ENCODE peak calls at places on chromosomes 2 and 18, in five cellular contexts. One of them, this sample, is unnamed.

GRCh38 chr18:59149416-59149815 is 9.7 kb downstream of the SEC11C start:
- DNase-seq in AG04449: no peak
- DNase-seq in NCI-H2029 treated with DMSO at 0.1 percent for 48 hours: no peak
- DNase-seq in activated T-helper 1 cell treated with Interleukin-2 at 50 U/mL for 16 hours: no peak
- DNase-seq in NCI-H1092: no peak
- DNase-seq in this sample: no peak

GRCh38 chr18:48997985-48998831 is 47.4 kb upstream of the SMAD7 start:
- DNase-seq in NCI-H2029 treated with DMSO at 0.1 percent for 48 hours: no peak
- DNase-seq in AG04449: peak
- DNase-seq in activated T-helper 1 cell treated with Interleukin-2 at 50 U/mL for 16 hours: no peak
- DNase-seq in NCI-H1092: no peak
- DNase-seq in this sample: peak

GRCh38 chr2:149006883-149007543 is 31.5 kb upstream of the LYPD6B start:
- DNase-seq in NCI-H2029 treated with DMSO at 0.1 percent for 48 hours: no peak
- DNase-seq in AG04449: no peak
- DNase-seq in NCI-H1092: no peak
- DNase-seq in activated T-helper 1 cell treated with Interleukin-2 at 50 U/mL for 16 hours: no peak
- DNase-seq in this sample: no peak

GRCh38 chr18:70363861-70364260 is 75.0 kb downstream of the SOCS6 start:
- DNase-seq in AG04449: no peak
- DNase-seq in NCI-H2029 treated with DMSO at 0.1 percent for 48 hours: no peak
- DNase-seq in NCI-H1092: no peak
- DNase-seq in activated T-helper 1 cell treated with Interleukin-2 at 50 U/mL for 16 hours: no peak
- DNase-seq in this sample: peak

GRCh38 chr2:174660984-174661675 is 63.5 kb upstream of the WIPF1 start:
- DNase-seq in NCI-H1092: no peak
- DNase-seq in activated T-helper 1 cell treated with Interleukin-2 at 50 U/mL for 16 hours: no peak
- DNase-seq in NCI-H2029 treated with DMSO at 0.1 percent for 48 hours: no peak
- DNase-seq in AG04449: no peak
- DNase-seq in this sample: no peak

GRCh38 chr2:217160103-217160502 is 300.2 kb upstream of the TNP1 start:
- DNase-seq in activated T-helper 1 cell treated with Interleukin-2 at 50 U/mL for 16 hours: no peak
- DNase-seq in AG04449: no peak
- DNase-seq in NCI-H1092: no peak
- DNase-seq in NCI-H2029 treated with DMSO at 0.1 percent for 48 hours: no peak
- DNase-seq in this sample: peak

GRCh38 chr18:13526519-13526918 is 199.8 kb downstream of the FAM210A start:
- DNase-seq in AG04449: no peak
- DNase-seq in activated T-helper 1 cell treated with Interleukin-2 at 50 U/mL for 16 hours: no peak
- DNase-seq in NCI-H1092: no peak
- DNase-seq in NCI-H2029 treated with DMSO at 0.1 percent for 48 hours: no peak
- DNase-seq in this sample: no peak

GRCh38 chr18:9771261-9771976 is 63.3 kb downstream of the RAB31 start:
- DNase-seq in AG04449: no peak
- DNase-seq in NCI-H2029 treated with DMSO at 0.1 percent for 48 hours: no peak
- DNase-seq in NCI-H1092: peak
- DNase-seq in activated T-helper 1 cell treated with Interleukin-2 at 50 U/mL for 16 hours: peak
- DNase-seq in this sample: peak

GRCh38 chr2:159875083-159875482 is 77.1 kb upstream of the CD302 start:
- DNase-seq in NCI-H1092: no peak
- DNase-seq in AG04449: no peak
- DNase-seq in NCI-H2029 treated with DMSO at 0.1 percent for 48 hours: no peak
- DNase-seq in activated T-helper 1 cell treated with Interleukin-2 at 50 U/mL for 16 hours: no peak
- DNase-seq in this sample: no peak

GRCh38 chr2:132489150-132489549 is 72.5 kb downstream of the GPR39 start:
- DNase-seq in AG04449: no peak
- DNase-seq in activated T-helper 1 cell treated with Interleukin-2 at 50 U/mL for 16 hours: no peak
- DNase-seq in NCI-H2029 treated with DMSO at 0.1 percent for 48 hours: no peak
- DNase-seq in NCI-H1092: no peak
- DNase-seq in this sample: no peak

GRCh38 chr2:6068441-6068935 is 376.3 kb downstream of the SOX11 start:
- DNase-seq in NCI-H1092: peak
- DNase-seq in NCI-H2029 treated with DMSO at 0.1 percent for 48 hours: peak
- DNase-seq in activated T-helper 1 cell treated with Interleukin-2 at 50 U/mL for 16 hours: no peak
- DNase-seq in AG04449: no peak
- DNase-seq in this sample: peak

GRCh38 chr2:148932536-148932935 is 57.5 kb downstream of the KIF5C start:
- DNase-seq in NCI-H1092: no peak
- DNase-seq in AG04449: no peak
- DNase-seq in activated T-helper 1 cell treated with Interleukin-2 at 50 U/mL for 16 hours: no peak
- DNase-seq in NCI-H2029 treated with DMSO at 0.1 percent for 48 hours: no peak
- DNase-seq in this sample: no peak

GRCh38 chr2:172914277-172915003 is 161.2 kb upstream of the MAP3K20 start:
- DNase-seq in activated T-helper 1 cell treated with Interleukin-2 at 50 U/mL for 16 hours: no peak
- DNase-seq in AG04449: no peak
- DNase-seq in NCI-H1092: no peak
- DNase-seq in NCI-H2029 treated with DMSO at 0.1 percent for 48 hours: no peak
- DNase-seq in this sample: no peak

This sample was measured in SW480.